ENCODE peak calls at places on chromosomes 6 and 20, in eight cellular contexts. G, Q, X, Z, S, A, I and R are unnamed samples.
A peak's percentile ranks its signal among the peaks of the same experiment; 100 is the strongest.

GRCh38 chr20:3843490-3843889 is 3.1 kb upstream of the MAVS start:
- DNase-seq in G (peak; percentile 54), Q (no peak), X (no peak), Z (no peak), S (peak; percentile 82), A (no peak), I (no peak), R (no peak)

GRCh38 chr20:1187605-1188171 is 2.9 kb upstream of the TMEM74B start:
- DNase-seq in G (no peak), Q (no peak), X (no peak), Z (no peak), S (no peak), A (no peak), I (peak; percentile 61), R (no peak)

GRCh38 chr6:45445749-45446454 is 68.2 kb upstream of the SUPT3H start:
- DNase-seq in G (no peak), Q (peak; percentile 59), X (peak; percentile 57), Z (no peak), S (peak; percentile 99), A (peak; percentile 73), I (peak; percentile 55), R (peak; percentile 6)

GRCh38 chr20:57705103-57705899 is 4.5 kb downstream of the PMEPA1 start:
- DNase-seq in G (no peak), Q (no peak), X (no peak), Z (no peak), S (no peak), A (no peak), I (no peak), R (no peak)

GRCh38 chr20:3239026-3239866 is at the start of gene SLC4A11:
- DNase-seq in G (peak; percentile 38), Q (peak; percentile 80), X (peak; percentile 62), Z (peak; percentile 68), S (peak; percentile 70), A (peak; percentile 85), I (peak; percentile 94), R (peak; percentile 63)

GRCh38 chr20:57061058-57061900 is 205.2 kb downstream of the BMP7 start:
- DNase-seq in G (peak; percentile 51), Q (no peak), X (no peak), Z (peak; percentile 14), S (peak; percentile 50), A (no peak), I (peak; percentile 84), R (no peak)

GRCh38 chr6:43016935-43017334 is 2.9 kb downstream of the KLHDC3 start:
- DNase-seq in G (no peak), Q (no peak), X (peak; percentile 34), Z (no peak), S (no peak), A (no peak), I (no peak), R (no peak)

GRCh38 chr6:143510991-143511891 is at the start of gene FUCA2:
- DNase-seq in G (peak; percentile 79), Q (peak; percentile 94), X (peak; percentile 96), Z (no peak), S (peak; percentile 90), A (peak; percentile 94), I (peak; percentile 96), R (peak; percentile 77)

GRCh38 chr20:5947276-5947675 is 3.1 kb downstream of the TRMT6 start:
- DNase-seq in G (no peak), Q (no peak), X (peak; percentile 27), Z (no peak), S (peak; percentile 74), A (peak; percentile 44), I (no peak), R (no peak)

GRCh38 chr6:73866305-73866704 is 170.3 kb downstream of the CD109 start:
- DNase-seq in G (no peak), Q (no peak), X (no peak), Z (no peak), S (no peak), A (no peak), I (no peak), R (peak; percentile 11)

GRCh38 chr6:3962897-3963296 is 113.7 kb downstream of the FAM50B start:
- DNase-seq in G (no peak), Q (no peak), X (no peak), Z (no peak), S (no peak), A (no peak), I (no peak), R (no peak)

GRCh38 chr20:61694666-61695065 is 371.0 kb downstream of the TAF4 start:
- DNase-seq in G (no peak), Q (no peak), X (no peak), Z (no peak), S (no peak), A (no peak), I (no peak), R (no peak)

GRCh38 chr6:81722503-81723223 is 29.8 kb downstream of the TENT5A start:
- DNase-seq in G (no peak), Q (no peak), X (peak; percentile 30), Z (no peak), S (no peak), A (no peak), I (no peak), R (no peak)

GRCh38 chr6:107361568-107362270 is 97.6 kb downstream of the PDSS2 start:
- DNase-seq in G (no peak), Q (no peak), X (no peak), Z (no peak), S (no peak), A (no peak), I (peak; percentile 35), R (no peak)

GRCh38 chr20:39823239-39823638 is 861.1 kb downstream of the DHX35 start:
- DNase-seq in G (no peak), Q (no peak), X (peak; percentile 31), Z (no peak), S (no peak), A (no peak), I (no peak), R (no peak)

GRCh38 chr6:120584111-120584760 is 750.0 kb downstream of the TBC1D32 start:
- DNase-seq in G (no peak), Q (no peak), X (no peak), Z (no peak), S (no peak), A (no peak), I (peak; percentile 17), R (no peak)

DNA sequence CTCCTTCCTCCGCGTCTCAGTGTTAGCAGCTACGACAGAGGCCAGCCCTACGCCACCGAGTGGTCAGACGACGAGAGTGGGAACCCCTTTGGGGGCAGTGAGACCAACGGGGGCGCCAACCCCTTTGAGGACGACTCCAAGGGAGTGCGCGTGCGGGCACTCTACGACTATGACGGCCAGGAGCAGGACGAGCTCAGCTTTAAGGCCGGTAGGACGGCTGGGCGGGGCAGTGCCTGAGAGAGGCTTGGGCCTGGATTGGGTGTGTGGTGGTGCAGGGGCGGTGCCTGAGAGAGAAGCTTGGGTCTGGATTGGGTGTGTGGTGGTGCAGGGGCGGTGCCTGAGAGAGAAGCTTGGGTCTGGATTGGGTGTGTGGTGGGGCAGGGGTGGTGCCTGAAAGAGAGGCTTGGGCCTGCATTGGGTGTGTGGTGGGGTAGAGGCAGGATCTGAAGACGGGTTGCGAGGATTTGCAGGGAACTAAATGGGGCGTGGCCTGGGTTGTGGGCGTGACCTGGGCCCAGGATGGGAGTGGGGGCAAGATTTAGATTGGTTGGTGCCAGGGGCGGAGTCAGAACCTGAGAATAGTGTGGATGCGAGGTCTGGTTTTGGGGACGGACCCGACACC is 24.4 kb downstream of the SPDEF start:
- DNase-seq in G (peak; percentile 57), Q (no peak), X (peak; percentile 85), Z (peak; percentile 49), S (peak; percentile 49), A (no peak), I (peak; percentile 93), R (peak; percentile 46)
- H3K4me3 ChIP-seq in G (no peak overlapping the region), Q (no peak overlapping the region), X (peak overlapping the region; percentile 44), Z (no peak overlapping the region), S (no peak overlapping the region), A (no peak overlapping the region), I (peak overlapping the region; percentile 33), R (no peak overlapping the region)

GRCh38 chr6:129680633-129681032 is 29.3 kb downstream of the ARHGAP18 start:
- DNase-seq in G (no peak), Q (no peak), X (no peak), Z (no peak), S (no peak), A (no peak), I (no peak), R (no peak)

GRCh38 chr6:129678463-129678862 is 31.5 kb downstream of the ARHGAP18 start:
- DNase-seq in G (no peak), Q (no peak), X (no peak), Z (no peak), S (no peak), A (no peak), I (no peak), R (no peak)

GRCh38 chr6:129677634-129678325 is 32.2 kb downstream of the ARHGAP18 start:
- DNase-seq in G (no peak), Q (no peak), X (no peak), Z (no peak), S (no peak), A (no peak), I (no peak), R (no peak)

GRCh38 chr6:129679758-129680157 is 30.2 kb downstream of the ARHGAP18 start:
- DNase-seq in G (no peak), Q (no peak), X (no peak), Z (no peak), S (no peak), A (no peak), I (no peak), R (no peak)

GRCh38 chr6:129679250-129679649 is 30.7 kb downstream of the ARHGAP18 start:
- DNase-seq in G (no peak), Q (no peak), X (no peak), Z (no peak), S (no peak), A (no peak), I (no peak), R (no peak)
- H3K4me3 ChIP-seq in G (no peak overlapping the region), Q (no peak overlapping the region), X (no peak overlapping the region), Z (no peak overlapping the region), S (no peak overlapping the region), A (no peak overlapping the region), I (no peak overlapping the region), R (no peak overlapping the region)

GRCh38 chr6:125995972-125996580 is 9.7 kb downstream of the TRMT11 start:
- DNase-seq in G (peak; percentile 70), Q (peak; percentile 60), X (peak; percentile 45), Z (peak; percentile 81), S (peak; percentile 80), A (peak; percentile 59), I (peak; percentile 83), R (peak; percentile 75)
- H3K4me3 ChIP-seq in G (peak overlapping the region; percentile 4), Q (no peak overlapping the region), X (no peak overlapping the region), Z (peak overlapping the region; percentile 42), S (no peak overlapping the region), A (no peak overlapping the region), I (no peak overlapping the region), R (peak overlapping the region; percentile 21)

GRCh38 chr6:158610319-158610968 is 34.1 kb downstream of the DYNLT1 start:
- DNase-seq in G (no peak), Q (no peak), X (no peak), Z (no peak), S (no peak), A (peak; percentile 10), I (no peak), R (no peak)

GRCh38 chr6:158609455-158610155 is 34.9 kb downstream of the DYNLT1 start:
- DNase-seq in G (no peak), Q (no peak), X (no peak), Z (no peak), S (no peak), A (no peak), I (no peak), R (no peak)

GRCh38 chr6:158607411-158608170 is 37.0 kb downstream of the DYNLT1 start:
- DNase-seq in G (no peak), Q (no peak), X (no peak), Z (no peak), S (no peak), A (no peak), I (no peak), R (no peak)

GRCh38 chr6:158606935-158607334 is 37.6 kb downstream of the DYNLT1 start:
- DNase-seq in G (no peak), Q (no peak), X (no peak), Z (no peak), S (no peak), A (no peak), I (no peak), R (no peak)

GRCh38 chr6:158608221-158608620 is 36.3 kb downstream of the DYNLT1 start:
- DNase-seq in G (no peak), Q (no peak), X (no peak), Z (no peak), S (no peak), A (no peak), I (no peak), R (no peak)
- H3K4me3 ChIP-seq in G (no peak overlapping the region), Q (no peak overlapping the region), X (no peak overlapping the region), Z (no peak overlapping the region), S (no peak overlapping the region), A (no peak overlapping the region), I (no peak overlapping the region), R (no peak overlapping the region)